ENCODE peak calls at places on chromosome 17, in four cellular contexts. X, M, D and K are unnamed samples.

GRCh38 chr17:57868007-57868774 is 18.3 kb upstream of the MRPS23 start:
- DNase-seq in X (peak; percentile 59), M (peak; percentile 59), D (peak; percentile 89), K (no peak)

GRCh38 chr17:35889818-35890773 is 9.9 kb upstream of the CCL5 start:
- DNase-seq in X (no peak), M (no peak), D (no peak), K (peak; percentile 40)

GRCh38 chr17:14311186-14311705 is 10.4 kb downstream of the HS3ST3B1 start:
- DNase-seq in X (no peak), M (no peak), D (no peak), K (no peak)

GRCh38 chr17:63529711-63530556 is 6.8 kb downstream of the KCNH6 start:
- DNase-seq in X (no peak), M (no peak), D (no peak), K (no peak)

GRCh38 chr17:72614871-72615626 is 477.4 kb downstream of the SLC39A11 start:
- DNase-seq in X (no peak), M (peak; percentile 98), D (no peak), K (no peak)

GRCh38 chr17:61875804-61876203 is 12.5 kb upstream of the BRIP1 start:
- DNase-seq in X (no peak), M (no peak), D (no peak), K (no peak)

GRCh38 chr17:49496183-49496865 is 1.2 kb downstream of the NGFR start:
- DNase-seq in X (peak; percentile 79), M (no peak), D (peak; percentile 87), K (no peak)

GRCh38 chr17:78131172-78132085 is 858 bp downstream of the TMC8 start:
- DNase-seq in X (no peak), M (no peak), D (peak; percentile 83), K (no peak)

GRCh38 chr17:49407981-49408501 is 6.6 kb downstream of the PHB1 start:
- DNase-seq in X (peak; percentile 84), M (peak; percentile 87), D (peak; percentile 74), K (no peak)

GRCh38 chr17:77884967-77885641 is 73.4 kb upstream of the TNRC6C start:
- DNase-seq in X (no peak), M (no peak), D (no peak), K (no peak)

GRCh38 chr17:2158011-2158410 is 103.1 kb downstream of the HIC1 start:
- DNase-seq in X (no peak), M (peak; percentile 70), D (no peak), K (peak; percentile 73)

GRCh38 chr17:2393954-2394749 is 6.7 kb downstream of the MNT start:
- DNase-seq in X (no peak), M (no peak), D (peak; percentile 90), K (no peak)

GRCh38 chr17:49783051-49783715 is 5.3 kb upstream of the KAT7 start:
- DNase-seq in X (no peak), M (no peak), D (no peak), K (peak; percentile 66)

GRCh38 chr17:64178011-64178825 is 48.3 kb upstream of the ERN1 start:
- DNase-seq in X (no peak), M (peak; percentile 90), D (no peak), K (no peak)

GRCh38 chr17:46943511-46944393 is 20.8 kb downstream of the GOSR2 start:
- DNase-seq in X (peak; percentile 45), M (peak; percentile 92), D (no peak), K (no peak)

GRCh38 chr17:39231091-39231561 is 5.4 kb upstream of the STAC2 start:
- DNase-seq in X (no peak), M (no peak), D (no peak), K (no peak)

GRCh38 chr17:82942166-82943130 is 102.6 kb upstream of the ZNF750 start:
- DNase-seq in X (no peak), M (no peak), D (no peak), K (no peak)

GRCh38 chr17:32350662-32351418 is 883 bp downstream of the ZNF207 start:
- DNase-seq in X (peak; percentile 39), M (peak; percentile 54), D (no peak), K (no peak)

GRCh38 chr17:39196820-39197331 is 593 bp downstream of the CACNB1 start:
- DNase-seq in X (no peak), M (no peak), D (peak; percentile 79), K (no peak)

GRCh38 chr17:2721603-2722002 is 10.0 kb upstream of the CLUH start:
- DNase-seq in X (no peak), M (no peak), D (no peak), K (no peak)

GRCh38 chr17:51439395-51440229 is 179.3 kb downstream of the UTP18 start:
- DNase-seq in X (no peak), M (no peak), D (no peak), K (no peak)

GRCh38 chr17:28864991-28865849 is 10.4 kb downstream of the ERAL1 start:
- DNase-seq in X (peak; percentile 98), M (peak; percentile 37), D (no peak), K (no peak)

GRCh38 chr17:22373911-22374310 is 681.6 kb downstream of the KCNJ18 start:
- DNase-seq in X (no peak), M (no peak), D (no peak), K (no peak)

GRCh38 chr17:74426551-74427047 is 5.3 kb upstream of the GPRC5C start:
- DNase-seq in X (peak; percentile 37), M (no peak), D (no peak), K (no peak)

GRCh38 chr17:31824771-31825360 is 34.2 kb downstream of the COPRS start:
- DNase-seq in X (no peak), M (no peak), D (no peak), K (peak; percentile 76)

GRCh38 chr17:16298140-16298662 is 55.1 kb downstream of the CENPV start:
- DNase-seq in X (peak; percentile 22), M (peak; percentile 90), D (no peak), K (no peak)

GRCh38 chr17:50511058-50511457 is 2.8 kb downstream of the MYCBPAP start:
- DNase-seq in X (no peak), M (no peak), D (no peak), K (no peak)

GRCh38 chr17:10268005-10268404 is 69.6 kb upstream of the GAS7 start:
- DNase-seq in X (no peak), M (no peak), D (no peak), K (no peak)

GRCh38 chr17:49915670-49916069 is 53.3 kb upstream of the DLX4 start:
- DNase-seq in X (no peak), M (no peak), D (no peak), K (no peak)

GRCh38 chr17:50153650-50154575 is 3.4 kb upstream of the PPP1R9B start:
- DNase-seq in X (peak; percentile 85), M (no peak), D (no peak), K (no peak)

GRCh38 chr17:30401097-30401496 is 22.4 kb downstream of the CPD start:
- DNase-seq in X (no peak), M (no peak), D (no peak), K (no peak)

GRCh38 chr17:63430223-63430622 is 15.9 kb downstream of the CYB561 start:
- DNase-seq in X (no peak), M (no peak), D (peak; percentile 47), K (no peak)

GRCh38 chr17:64343833-64344637 is 46.6 kb downstream of the PECAM1 start:
- DNase-seq in X (no peak), M (peak; percentile 74), D (no peak), K (no peak)

GRCh38 chr17:79618383-79619067 is 7.7 kb upstream of the RBFOX3 start:
- DNase-seq in X (no peak), M (no peak), D (peak; percentile 37), K (no peak)

GRCh38 chr17:80688994-80689635 is 144.5 kb downstream of the RPTOR start:
- DNase-seq in X (peak; percentile 89), M (no peak), D (no peak), K (no peak)

DNA sequence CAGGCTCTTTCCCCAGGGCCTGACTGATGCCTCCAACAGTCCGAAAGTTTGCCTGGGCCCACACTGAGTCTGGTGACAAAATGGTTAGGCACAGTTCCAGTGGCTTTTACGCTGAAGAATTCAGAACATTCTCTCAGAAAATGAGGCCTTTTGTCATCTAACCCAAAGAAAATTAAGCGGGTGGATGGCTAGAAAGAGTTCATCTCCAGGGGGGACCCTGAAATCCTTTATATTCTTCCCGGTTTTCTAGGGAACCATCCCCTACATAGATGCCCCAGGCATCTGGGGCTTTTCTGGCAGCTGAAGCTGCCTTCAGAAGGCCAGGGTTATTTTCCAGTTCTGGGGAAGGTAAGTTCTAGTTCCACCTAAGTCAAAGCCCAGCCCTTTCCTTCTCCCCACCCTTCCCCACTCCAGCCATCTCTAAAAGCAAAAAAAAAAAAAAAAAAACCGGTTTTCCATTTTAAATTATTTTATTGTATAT is 2.2 kb downstream of the RASD1 start:
- DNase-seq in X (no peak), M (no peak), D (peak; percentile 29), K (no peak)
- H3K27ac ChIP-seq in X (no peak overlapping the region), M (no peak overlapping the region), D (peak overlapping the region; percentile 69), K (no peak overlapping the region)

DNA sequence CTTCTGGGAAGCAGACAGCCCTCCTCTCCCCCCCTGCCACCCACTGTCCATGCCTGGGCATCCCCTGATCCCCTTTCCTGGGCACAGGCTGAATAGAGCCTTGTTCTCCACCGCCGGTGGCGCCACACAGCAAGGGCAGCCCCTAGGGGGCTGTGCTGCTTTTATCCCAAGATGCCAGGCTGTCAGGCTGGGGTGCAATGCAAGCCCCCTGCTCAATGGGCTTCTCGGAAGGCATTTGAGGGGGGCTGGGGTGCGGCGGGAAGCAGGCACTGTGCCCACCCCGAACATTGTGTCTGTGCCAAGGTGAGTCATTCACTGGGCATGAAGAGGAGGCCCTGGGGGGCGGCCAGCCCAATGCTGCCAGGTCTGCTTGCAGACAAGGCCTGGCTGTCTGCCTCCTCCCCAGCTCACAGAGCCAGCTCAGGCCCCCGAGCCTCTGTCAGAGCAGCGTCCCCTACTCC is 1.5 kb upstream of the GFAP start:
- DNase-seq in X (no peak), M (no peak), D (no peak), K (no peak)
- TF ChIP-seq POLR2AphosphoS5 in X (no peak), M (no peak), D (no peak), K (no peak)

GRCh38 chr17:59698143-59698542 is 9.1 kb downstream of the PTRH2 start:
- DNase-seq in X (no peak), M (no peak), D (no peak), K (no peak)

GRCh38 chr17:59695943-59696681 is 11.1 kb downstream of the PTRH2 start:
- DNase-seq in X (no peak), M (no peak), D (no peak), K (no peak)

GRCh38 chr17:59699218-59699617 is 8.0 kb downstream of the PTRH2 start:
- DNase-seq in X (no peak), M (no peak), D (no peak), K (no peak)

GRCh38 chr17:59694344-59694743 is 12.9 kb downstream of the PTRH2 start:
- DNase-seq in X (no peak), M (no peak), D (no peak), K (no peak)

GRCh38 chr17:59696682-59697277 is 10.4 kb downstream of the PTRH2 start:
- DNase-seq in X (no peak), M (no peak), D (no peak), K (no peak)
- H3K4me3 ChIP-seq in X (no peak overlapping the region), M (no peak overlapping the region), D (no peak overlapping the region), K (no peak overlapping the region)

DNA sequence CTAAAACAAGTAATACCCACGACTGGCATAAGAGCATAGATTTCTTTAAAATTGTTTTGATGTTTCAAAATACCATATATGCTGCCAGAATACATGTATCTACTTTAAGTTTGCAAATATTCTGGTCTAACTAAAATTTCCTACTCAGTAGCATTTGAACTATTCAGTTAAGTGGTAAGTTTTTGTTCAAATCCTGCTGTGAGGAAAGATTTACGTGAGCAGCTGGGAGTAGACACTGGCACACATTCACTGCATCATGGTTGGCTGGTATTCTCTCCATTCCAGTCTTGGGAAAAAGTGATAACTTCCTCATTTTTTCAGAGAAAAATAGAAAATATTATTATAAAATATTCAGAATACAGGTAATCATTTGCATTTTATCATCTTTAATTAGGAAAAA is 133.6 kb downstream of the SKAP1 start:
- DNase-seq in X (no peak), M (no peak), D (no peak), K (no peak)
- H3K27ac ChIP-seq in X (no peak overlapping the region), M (no peak overlapping the region), D (no peak overlapping the region), K (no peak overlapping the region)

GRCh38 chr17:44200478-44201155 is 933 bp upstream of the ATXN7L3 start:
- DNase-seq in X (no peak), M (peak; percentile 38), D (no peak), K (no peak)
- TF ChIP-seq POLR2AphosphoS5 in X (peak; percentile 55), M (peak; percentile 48), D (no peak), K (no peak)